ENCODE peak calls at places on chromosome 22, in five cellular contexts. V is neural progenitor cell; R is MM.1S; D is tibial nerve; F is effector memory CD4-positive, alpha-beta T cell. C is an unnamed sample.
A peak's percentile ranks its signal among the peaks of the same experiment; 100 is the strongest.

GRCh38 chr22:17997456-17997855 is 26.9 kb downstream of the MICAL3 start:
- DNase-seq in V (no peak), R (no peak), D (no peak), F (no peak), C (no peak)

GRCh38 chr22:37472418-37473006 is 13.7 kb downstream of the MFNG start:
- DNase-seq in V (peak; percentile 69), R (no peak), D (no peak), F (no peak), C (no peak)

GRCh38 chr22:23180301-23180892 is at the start of gene BCR:
- DNase-seq in V (peak; percentile 87), R (peak; percentile 84), D (peak; percentile 58), F (peak; percentile 46), C (no peak)

GRCh38 chr22:32589007-32589406 is 114.4 kb downstream of the FBXO7 start:
- DNase-seq in V (no peak), R (no peak), D (peak; percentile 33), F (no peak), C (no peak)

GRCh38 chr22:35470903-35471321 is 69.7 kb upstream of the RASD2 start:
- DNase-seq in V (no peak), R (no peak), D (no peak), F (no peak), C (no peak)

GRCh38 chr22:49352361-49353169 is 475.1 kb downstream of the BRD1 start:
- DNase-seq in V (no peak), R (no peak), D (no peak), F (no peak), C (no peak)

GRCh38 chr22:38038426-38038825 is 18.8 kb upstream of the PICK1 start:
- DNase-seq in V (no peak), R (no peak), D (no peak), F (no peak), C (no peak)

GRCh38 chr22:24355574-24355973 is 71.8 kb upstream of the ADORA2A start:
- DNase-seq in V (no peak), R (no peak), D (no peak), F (no peak), C (no peak)

GRCh38 chr22:27105142-27106025 is 448.0 kb downstream of the MIAT start:
- DNase-seq in V (no peak), R (no peak), D (peak; percentile 44), F (no peak), C (no peak)

GRCh38 chr22:39528080-39528661 is 4.4 kb downstream of the RPS19BP1 start:
- DNase-seq in V (no peak), R (no peak), D (no peak), F (no peak), C (no peak)

GRCh38 chr22:27435839-27436581 is 365.5 kb downstream of the MN1 start:
- DNase-seq in V (peak; percentile 77), R (no peak), D (peak; percentile 22), F (no peak), C (no peak)

GRCh38 chr22:27879923-27880322 is 39.1 kb downstream of the PITPNB start:
- DNase-seq in V (peak; percentile 69), R (peak; percentile 39), D (no peak), F (no peak), C (no peak)

GRCh38 chr22:32911526-32911925 is 110.0 kb downstream of the TIMP3 start:
- DNase-seq in V (no peak), R (no peak), D (no peak), F (no peak), C (no peak)

GRCh38 chr22:35663371-35663770 is 15.1 kb downstream of the APOL6 start:
- DNase-seq in V (no peak), R (no peak), D (no peak), F (no peak), C (no peak)

GRCh38 chr22:24225951-24226350 is 18.9 kb downstream of the GGT5 start:
- DNase-seq in V (no peak), R (no peak), D (no peak), F (no peak), C (no peak)

GRCh38 chr22:38032681-38033521 is 24.3 kb upstream of the PICK1 start:
- DNase-seq in V (no peak), R (no peak), D (peak; percentile 61), F (no peak), C (no peak)

GRCh38 chr22:35601013-35601580 is 16.0 kb downstream of the MB start:
- DNase-seq in V (no peak), R (no peak), D (no peak), F (no peak), C (no peak)

GRCh38 chr22:28956506-28956905 is 73.1 kb downstream of the ZNRF3 start:
- DNase-seq in V (no peak), R (peak; percentile 19), D (no peak), F (no peak), C (no peak)

DNA sequence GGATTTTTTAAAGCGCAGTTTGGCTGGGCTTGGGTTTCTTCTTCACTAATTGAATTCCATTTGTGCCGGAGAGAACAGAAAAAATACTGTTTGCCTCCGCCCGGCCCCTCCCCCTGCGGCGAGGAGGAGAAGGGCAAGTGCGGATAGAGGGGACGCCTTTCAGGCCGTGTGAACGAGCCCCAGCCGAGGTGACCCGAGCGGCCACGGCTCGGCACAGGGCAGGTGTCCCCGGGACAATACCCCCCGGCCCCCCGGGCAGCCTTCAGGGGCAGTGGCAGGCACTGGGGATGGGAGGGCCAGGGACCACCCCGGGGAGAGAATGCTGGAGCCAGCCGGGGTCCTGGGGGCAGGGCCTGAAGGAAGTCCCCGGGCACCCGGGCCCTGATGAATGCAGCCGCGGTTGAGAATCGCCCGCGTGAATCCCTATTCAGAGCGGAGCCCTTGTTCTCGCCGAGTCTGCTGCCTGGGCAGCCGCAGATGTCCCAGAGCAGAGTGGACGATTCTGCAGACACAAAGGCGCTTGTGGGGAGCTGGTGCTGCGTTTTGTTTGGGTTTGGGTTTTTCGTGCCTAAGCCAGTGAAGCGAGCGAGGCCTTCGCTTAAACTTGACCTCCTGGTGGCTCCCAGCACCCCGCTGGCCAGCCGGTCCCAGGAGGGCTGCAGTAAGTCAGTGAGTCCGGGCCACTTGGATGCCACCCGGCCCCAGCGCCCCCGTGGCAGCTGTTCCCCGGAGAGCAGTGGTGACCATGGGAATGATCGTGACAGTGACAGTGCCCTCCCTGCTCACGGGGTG is 96.0 kb downstream of the WNT7B start:
- DNase-seq in V (peak; percentile 55), R (no peak), D (no peak), F (no peak), C (no peak)
- H3K4me1 ChIP-seq in V (peaks cover 41% of the 10 kb centered on the region), R (no peaks in the 10 kb centered on the region), D (peaks cover 12% of the 10 kb centered on the region), F (no peaks in the 10 kb centered on the region), C (peaks cover 17% of the 10 kb centered on the region)

DNA sequence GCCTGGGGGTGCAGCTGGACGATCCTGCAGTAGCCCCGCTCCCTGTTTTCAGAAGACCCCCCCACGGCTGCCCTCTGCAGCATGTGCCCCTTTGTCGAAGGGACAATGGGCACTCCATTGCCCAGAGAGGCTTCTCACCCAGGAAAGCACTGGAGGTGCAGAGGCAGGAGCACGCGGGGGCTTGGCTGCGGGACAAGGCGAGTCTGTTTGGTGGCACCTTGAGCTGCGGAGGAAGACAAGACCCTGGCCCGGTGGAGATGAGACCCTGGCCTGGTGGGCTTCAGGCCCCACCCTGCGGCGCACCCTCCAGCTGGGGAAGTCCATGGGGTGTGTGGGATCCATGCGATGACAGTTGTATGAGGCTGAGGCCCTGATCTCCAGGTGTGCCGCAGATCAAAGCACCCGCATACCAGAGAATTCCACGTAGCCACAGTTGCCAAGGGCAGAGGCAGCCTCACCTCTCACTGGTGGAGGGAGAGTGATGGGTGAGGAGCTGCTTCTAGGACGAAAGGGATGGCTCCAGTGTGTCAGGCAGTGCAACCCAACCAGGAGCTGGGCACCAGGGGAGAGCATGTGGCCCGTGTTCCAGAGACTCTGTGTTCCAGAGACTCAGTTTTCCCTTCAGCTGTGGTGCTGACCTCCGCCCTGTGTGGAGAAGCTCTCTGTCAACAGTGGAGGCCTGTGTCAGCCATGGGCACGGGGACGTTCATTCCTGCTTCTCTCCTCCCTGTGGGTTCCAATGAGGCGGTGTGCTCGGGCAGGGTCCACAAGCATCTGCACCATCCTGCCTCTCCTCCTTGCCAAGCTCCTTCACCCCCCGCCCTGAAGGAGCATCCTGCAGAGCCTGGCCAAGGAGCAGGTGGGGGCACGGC is 10.0 kb downstream of the TBX1 start:
- DNase-seq in V (no peak), R (no peak), D (no peak), F (no peak), C (no peak)
- H3K4me1 ChIP-seq in V (no peaks in the 10 kb centered on the region), R (no peaks in the 10 kb centered on the region), D (peaks cover 17% of the 10 kb centered on the region), F (peaks cover 13% of the 10 kb centered on the region), C (peaks cover 7% of the 10 kb centered on the region)

DNA sequence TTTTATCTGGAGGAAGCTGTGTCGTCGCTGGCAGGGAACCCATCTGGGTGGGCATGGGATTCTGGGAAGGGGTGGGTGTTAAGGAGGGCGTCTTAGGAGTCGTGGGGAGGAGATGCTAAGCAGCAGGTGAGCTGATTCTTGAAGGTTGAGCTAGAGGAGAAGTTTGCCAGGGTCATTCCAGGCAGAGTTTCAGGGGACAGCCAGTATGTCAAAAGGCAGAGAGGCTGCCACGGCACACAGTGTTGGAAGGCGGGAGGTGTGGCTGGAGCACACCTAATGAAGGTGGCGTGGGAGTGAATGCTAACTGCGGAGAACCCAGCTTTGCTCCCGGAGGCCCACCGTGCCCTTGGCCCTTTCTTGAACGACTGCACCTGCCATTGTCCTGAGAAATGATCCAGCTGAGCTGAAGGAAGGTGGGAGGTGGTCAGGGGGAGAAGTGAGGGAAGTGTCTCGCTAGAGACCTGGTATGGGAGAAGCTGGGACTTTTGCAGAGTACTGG is 1.3 kb downstream of the FAM118A start:
- DNase-seq in V (no peak), R (no peak), D (no peak), F (no peak), C (no peak)
- H3K4me1 ChIP-seq in V (peaks cover 25% of the 10 kb centered on the region), R (peaks cover 10% of the 10 kb centered on the region), D (peaks cover 4% of the 10 kb centered on the region), F (peaks cover 25% of the 10 kb centered on the region), C (peaks cover 64% of the 10 kb centered on the region)

GRCh38 chr22:30212996-30213441 is 33.5 kb downstream of the LIF start:
- DNase-seq in V (no peak), R (no peak), D (no peak), F (no peak), C (no peak)
- H3K4me1 ChIP-seq in V (peaks cover 6% of the 10 kb centered on the region), R (no peaks in the 10 kb centered on the region), D (peaks cover 5% of the 10 kb centered on the region), F (no peaks in the 10 kb centered on the region), C (peaks cover 64% of the 10 kb centered on the region)

GRCh38 chr22:20193761-20194494 is 43.1 kb upstream of the CCDC188 start:
- DNase-seq in V (no peak), R (no peak), D (no peak), F (no peak), C (no peak)

GRCh38 chr22:20191000-20191515 is 40.2 kb upstream of the CCDC188 start:
- DNase-seq in V (no peak), R (no peak), D (no peak), F (no peak), C (no peak)

GRCh38 chr22:20192972-20193760 is 42.3 kb upstream of the CCDC188 start:
- DNase-seq in V (no peak), R (no peak), D (no peak), F (no peak), C (no peak)

GRCh38 chr22:20192293-20192971 is 41.6 kb upstream of the CCDC188 start:
- DNase-seq in V (no peak), R (no peak), D (no peak), F (no peak), C (no peak)

DNA sequence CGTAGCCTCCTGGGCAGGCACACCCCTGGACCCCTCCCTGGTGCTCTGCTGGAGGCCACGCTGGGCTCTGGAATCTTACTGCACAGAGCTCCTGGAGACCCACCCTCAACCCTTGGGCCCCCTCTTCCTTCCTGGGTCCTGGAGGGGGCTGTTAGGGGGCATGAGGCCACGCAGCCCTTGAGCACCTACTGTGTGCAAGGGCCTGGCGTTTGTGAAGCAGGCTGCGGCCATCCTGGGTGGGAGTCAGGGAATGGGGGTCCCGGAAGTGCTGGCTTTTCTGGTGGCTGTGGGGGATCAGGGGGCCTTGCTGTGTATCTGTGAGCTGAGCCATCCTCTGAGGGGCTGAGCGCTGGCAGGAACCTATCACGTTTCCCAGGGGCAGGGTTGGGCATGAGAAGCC is 40.9 kb upstream of the CCDC188 start:
- DNase-seq in V (no peak), R (no peak), D (no peak), F (no peak), C (no peak)
- H3K4me1 ChIP-seq in V (peaks cover 5% of the 10 kb centered on the region), R (no peaks in the 10 kb centered on the region), D (no peaks in the 10 kb centered on the region), F (no peaks in the 10 kb centered on the region), C (no peaks in the 10 kb centered on the region)